ENCODE peak calls at places on chromosomes 2 and 18, in seven cellular contexts. C, D, M, U, F, K and Q are unnamed samples. For H3K4me1, the result is how much of the 10 kb centered on the place peaks cover.

GRCh38 chr2:234730066-234730640 is 221.7 kb upstream of the SH3BP4 start:
- DNase-seq in M (no peak), K (no peak), C (no peak), D (no peak), U (no peak), F (no peak), Q (no peak)

GRCh38 chr2:219538488-219539294 is 4.9 kb downstream of the CHPF start:
- DNase-seq in K (no peak), F (no peak), D (no peak), U (no peak), M (no peak), C (no peak), Q (peak)

GRCh38 chr2:229725716-229726346 is 11.5 kb upstream of the DNER start:
- DNase-seq in C (no peak), K (no peak), U (no peak), M (no peak), D (peak), F (no peak), Q (no peak)

GRCh38 chr2:30195011-30195410 is 36.3 kb upstream of the LBH start:
- DNase-seq in F (no peak), K (no peak), D (no peak), M (no peak), C (no peak), U (no peak), Q (no peak)

GRCh38 chr2:100365434-100365833 is 43.1 kb upstream of the LONRF2 start:
- DNase-seq in M (peak), C (peak), K (peak), U (peak), F (no peak), D (peak), Q (no peak)

GRCh38 chr2:163733301-163733938 is 2.4 kb downstream of the FIGN start:
- DNase-seq in M (no peak), D (no peak), C (peak), F (peak), U (no peak), K (no peak), Q (peak)

GRCh38 chr2:119579457-119580295 is 35.4 kb downstream of the CFAP221 start:
- DNase-seq in C (peak), D (peak), U (no peak), K (peak), M (no peak), F (no peak), Q (no peak)

GRCh38 chr2:139122711-139123158 is 342.5 kb upstream of the NXPH2 start:
- DNase-seq in U (no peak), D (no peak), C (no peak), F (no peak), K (no peak), M (no peak), Q (no peak)

GRCh38 chr2:39724828-39725144 is 54.3 kb downstream of the THUMPD2 start:
- DNase-seq in C (no peak), K (no peak), U (no peak), M (no peak), F (no peak), D (no peak), Q (no peak)

GRCh38 chr2:151777911-151778310 is 43.6 kb upstream of the NEB start:
- DNase-seq in F (no peak), U (no peak), M (no peak), D (no peak), C (no peak), K (no peak), Q (no peak)

GRCh38 chr2:238864207-238865014 is 16.5 kb downstream of the TWIST2 start:
- DNase-seq in M (peak), D (peak), F (peak), U (peak), K (peak), C (peak), Q (peak)

GRCh38 chr2:64644240-64645013 is 9.3 kb downstream of the SERTAD2 start:
- DNase-seq in M (peak), F (peak), U (peak), D (peak), K (peak), C (peak), Q (peak)

GRCh38 chr2:229882583-229882982 is 39.2 kb downstream of the TRIP12 start:
- DNase-seq in F (no peak), M (no peak), K (no peak), D (no peak), U (no peak), C (no peak), Q (no peak)

GRCh38 chr2:230761704-230762103 is 49.1 kb downstream of the CAB39 start:
- DNase-seq in U (no peak), C (no peak), D (no peak), K (no peak), M (no peak), F (no peak), Q (no peak)

GRCh38 chr2:9782197-9782719 is 61.0 kb upstream of the TAF1B start:
- DNase-seq in K (peak), C (no peak), F (no peak), U (no peak), D (no peak), M (no peak), Q (no peak)

GRCh38 chr18:24602156-24602555 is 141.7 kb downstream of the HRH4 start:
- DNase-seq in K (no peak), M (no peak), U (no peak), C (no peak), F (no peak), D (no peak), Q (no peak)

GRCh38 chr18:3060667-3061580 is 48.0 kb upstream of the LPIN2 start:
- DNase-seq in D (peak), U (no peak), F (no peak), K (no peak), C (no peak), M (peak), Q (no peak)

GRCh38 chr2:5057895-5058294 is 634.3 kb upstream of the SOX11 start:
- DNase-seq in C (no peak), K (no peak), D (no peak), M (no peak), F (no peak), U (no peak), Q (no peak)

GRCh38 chr2:28751956-28752607 is 452 bp downstream of the PPP1CB start:
- DNase-seq in U (peak), K (no peak), M (no peak), F (no peak), C (peak), D (peak), Q (no peak)

GRCh38 chr2:98730851-98731708 is at the start of gene MGAT4A:
- DNase-seq in D (peak), C (peak), M (peak), F (peak), K (peak), U (peak), Q (peak)

GRCh38 chr2:147546109-147546508 is 298.7 kb upstream of the ACVR2A start:
- DNase-seq in U (no peak), F (no peak), D (no peak), C (no peak), K (no peak), M (no peak), Q (no peak)

GRCh38 chr2:216967889-216968288 is 108.0 kb upstream of the TNP1 start:
- DNase-seq in D (no peak), M (no peak), C (no peak), K (no peak), U (no peak), F (no peak), Q (no peak)

GRCh38 chr2:45860136-45861106 is 208.9 kb downstream of the PRKCE start:
- DNase-seq in U (no peak), M (peak), K (peak), D (peak), F (peak), C (peak), Q (peak)

DNA sequence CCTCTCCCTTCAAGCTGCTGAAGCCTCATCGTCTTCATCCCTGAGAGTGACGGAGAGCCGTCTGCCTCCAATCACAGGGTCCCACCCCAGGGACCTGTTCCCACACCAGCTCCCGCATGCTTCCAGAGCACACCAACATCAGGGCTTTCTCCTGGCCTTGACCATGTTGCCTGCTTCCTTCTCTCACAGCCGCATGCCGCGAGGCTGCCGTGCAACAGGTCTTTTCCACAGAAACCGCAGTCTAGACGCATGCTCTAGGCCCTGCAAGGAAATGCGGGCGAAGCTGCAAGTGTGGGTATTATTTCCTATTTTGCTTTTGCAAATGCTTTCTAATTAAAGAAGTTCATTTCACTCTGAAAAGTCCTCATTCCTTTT is 277.8 kb downstream of the EIPR1 start:
- DNase-seq in D (no peak), M (no peak), K (no peak), C (no peak), F (no peak), U (no peak), Q (no peak)
- TF ChIP-seq POLR2A in D (no peak), M (no peak), K (no peak), C (no peak), F (no peak), U (no peak), Q (no peak)

GRCh38 chr2:210000464-210001324 is 1.7 kb upstream of the RPE start:
- DNase-seq in U (no peak), M (no peak), F (no peak), C (no peak), K (no peak), D (no peak), Q (no peak)

GRCh38 chr2:210007895-210008294 is 5.5 kb downstream of the RPE start:
- DNase-seq in M (no peak), D (peak), U (no peak), F (no peak), K (peak), C (no peak), Q (no peak)

GRCh38 chr2:210002158-210003157 is at the start of gene RPE:
- DNase-seq in U (peak), F (peak), K (peak), C (peak), D (peak), M (peak), Q (peak)

GRCh38 chr2:210004893-210005292 is 2.5 kb downstream of the RPE start:
- DNase-seq in K (no peak), M (no peak), U (no peak), D (peak), F (no peak), C (no peak), Q (no peak)

GRCh38 chr2:210003394-210003793 is 956 bp downstream of the RPE start:
- DNase-seq in D (no peak), U (no peak), F (no peak), M (no peak), K (no peak), C (no peak), Q (no peak)
- H3K4me1 ChIP-seq in D (under half), U (under half), F (under half), M (under half), K (under half), C (under half), Q (under half)

GRCh38 chr2:18342901-18343300 is 217.6 kb downstream of the RDH14 start:
- DNase-seq in U (no peak), K (no peak), C (no peak), D (no peak), M (no peak), F (no peak), Q (no peak)

GRCh38 chr2:18345848-18346247 is 214.6 kb downstream of the RDH14 start:
- DNase-seq in C (no peak), D (no peak), F (no peak), K (peak), M (no peak), U (no peak), Q (no peak)

GRCh38 chr2:18349421-18349820 is 211.0 kb downstream of the RDH14 start:
- DNase-seq in U (no peak), K (no peak), F (no peak), M (no peak), D (no peak), C (no peak), Q (no peak)

DNA sequence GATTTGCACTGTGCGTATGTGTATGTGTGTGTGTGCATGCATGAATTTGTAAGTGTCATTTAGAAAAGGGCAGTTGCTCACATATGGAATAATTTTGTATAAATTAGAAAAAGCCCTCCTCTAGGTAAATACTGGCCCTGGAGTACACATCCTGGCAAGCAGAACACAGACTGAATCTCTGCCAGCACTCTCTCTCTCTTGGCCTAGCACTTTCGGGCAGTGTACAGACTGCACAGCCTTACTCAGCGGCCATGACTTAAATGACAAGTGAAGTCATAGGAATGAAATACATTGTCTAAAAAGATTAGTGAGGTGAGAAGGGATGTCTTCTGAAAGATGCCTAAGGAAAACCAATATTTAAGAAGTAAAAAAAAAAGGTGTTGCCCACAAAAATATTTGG is 214.1 kb downstream of the RDH14 start:
- DNase-seq in F (no peak), M (no peak), D (peak), K (peak), C (no peak), U (no peak), Q (no peak)
- H3K27ac ChIP-seq in F (no peak), M (no peak), D (no peak), K (peak), C (no peak), U (no peak), Q (no peak)

GRCh38 chr2:176103634-176104337 is 3.3 kb upstream of the HOXD11 start:
- DNase-seq in D (no peak), U (no peak), C (no peak), K (no peak), F (no peak), M (peak), Q (no peak)

GRCh38 chr2:176104338-176105077 is 2.6 kb upstream of the HOXD11 start:
- DNase-seq in D (peak), K (no peak), U (peak), M (peak), C (no peak), F (no peak), Q (peak)

GRCh38 chr2:176106636-176107539 is at the start of gene HOXD11:
- DNase-seq in D (no peak), F (no peak), M (peak), C (peak), K (no peak), U (no peak), Q (no peak)

GRCh38 chr2:176105727-176106635 is 1.1 kb upstream of the HOXD11 start:
- DNase-seq in C (no peak), K (no peak), M (peak), D (no peak), U (no peak), F (no peak), Q (no peak)

GRCh38 chr2:176105078-176105726 is 1.9 kb upstream of the HOXD11 start:
- DNase-seq in K (no peak), M (peak), C (no peak), F (no peak), D (no peak), U (no peak), Q (peak)
- TF ChIP-seq POLR2A in K (no peak), M (no peak), C (no peak), F (no peak), D (no peak), U (no peak), Q (no peak)

DNA sequence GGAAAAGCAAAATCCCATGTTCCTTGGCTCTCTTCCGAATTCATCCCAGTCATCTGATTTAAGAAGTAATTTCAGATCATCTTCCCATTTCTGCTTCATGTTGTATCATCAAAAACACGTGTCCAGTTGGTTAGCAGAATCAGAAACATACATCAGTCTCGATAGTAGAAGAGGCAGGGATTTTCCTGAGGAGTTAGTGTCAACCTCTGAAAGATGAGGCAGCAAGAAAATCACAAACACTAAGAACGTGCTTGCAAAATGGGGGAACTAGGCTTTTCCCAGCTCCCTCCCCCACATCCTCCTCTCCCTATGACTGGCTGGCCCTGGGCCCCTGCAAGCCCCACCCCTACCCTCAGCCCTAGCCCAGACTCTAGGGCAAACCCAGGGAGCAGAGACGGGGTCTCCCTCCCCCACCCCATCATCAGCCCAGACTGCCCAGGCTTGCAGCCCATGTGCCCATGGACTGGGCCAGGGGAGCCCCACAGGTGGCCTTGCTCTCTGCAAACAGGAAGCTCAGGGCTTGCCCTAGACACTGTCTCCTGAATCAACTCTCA is 161.0 kb upstream of the ID2 start:
- DNase-seq in F (no peak), D (no peak), C (no peak), U (no peak), M (no peak), K (no peak), Q (no peak)
- H3K4me1 ChIP-seq in F (under half), D (under half), C (under half), U (under half), M (under half), K (under half), Q (under half)